ENCODE peak calls at places on chromosome 9, in eight cellular contexts. One of them, this sample, is unnamed.

GRCh38 chr9:34511160-34511513 is 11.7 kb downstream of the ENHO start:
- DNase-seq in right lobe of liver: peak
- DNase-seq in lung: no peak
- DNase-seq in Calu3: no peak
- DNase-seq in lower lobe of right lung: no peak
- DNase-seq in left ventricle myocardium inferior: no peak
- DNase-seq in cardiac fibroblast: no peak
- DNase-seq in HFF-Myc: peak
- DNase-seq in this sample: no peak

GRCh38 chr9:26210338-26210851 is 532.2 kb upstream of the TUSC1 start:
- DNase-seq in right lobe of liver: no peak
- DNase-seq in lung: no peak
- DNase-seq in Calu3: no peak
- DNase-seq in lower lobe of right lung: no peak
- DNase-seq in left ventricle myocardium inferior: no peak
- DNase-seq in cardiac fibroblast: no peak
- DNase-seq in HFF-Myc: no peak
- DNase-seq in this sample: no peak

GRCh38 chr9:86350006-86350755 is 4.0 kb downstream of the TUT7 start:
- DNase-seq in right lobe of liver: no peak
- DNase-seq in lung: no peak
- DNase-seq in Calu3: no peak
- DNase-seq in lower lobe of right lung: no peak
- DNase-seq in left ventricle myocardium inferior: no peak
- DNase-seq in cardiac fibroblast: no peak
- DNase-seq in HFF-Myc: no peak
- DNase-seq in this sample: no peak

GRCh38 chr9:23308114-23308513 is 517.9 kb downstream of the ELAVL2 start:
- DNase-seq in right lobe of liver: no peak
- DNase-seq in lung: no peak
- DNase-seq in Calu3: no peak
- DNase-seq in lower lobe of right lung: no peak
- DNase-seq in left ventricle myocardium inferior: no peak
- DNase-seq in cardiac fibroblast: no peak
- DNase-seq in HFF-Myc: no peak
- DNase-seq in this sample: no peak

GRCh38 chr9:69980041-69980440 is 63.6 kb upstream of the MAMDC2 start:
- DNase-seq in right lobe of liver: no peak
- DNase-seq in lung: no peak
- DNase-seq in Calu3: no peak
- DNase-seq in lower lobe of right lung: no peak
- DNase-seq in left ventricle myocardium inferior: no peak
- DNase-seq in cardiac fibroblast: no peak
- DNase-seq in HFF-Myc: no peak
- DNase-seq in this sample: no peak

GRCh38 chr9:98706651-98707103 is 2.1 kb downstream of the GABBR2 start:
- DNase-seq in right lobe of liver: no peak
- DNase-seq in lung: no peak
- DNase-seq in Calu3: peak
- DNase-seq in lower lobe of right lung: no peak
- DNase-seq in left ventricle myocardium inferior: no peak
- DNase-seq in cardiac fibroblast: peak
- DNase-seq in HFF-Myc: no peak
- DNase-seq in this sample: no peak

GRCh38 chr9:70480405-70480980 is 66.0 kb upstream of the KLF9 start:
- DNase-seq in right lobe of liver: peak
- DNase-seq in lung: peak
- DNase-seq in Calu3: peak
- DNase-seq in lower lobe of right lung: peak
- DNase-seq in left ventricle myocardium inferior: peak
- DNase-seq in cardiac fibroblast: peak
- DNase-seq in HFF-Myc: no peak
- DNase-seq in this sample: no peak

GRCh38 chr9:111795557-111795839 is 761 bp upstream of the SHOC1 start:
- DNase-seq in right lobe of liver: no peak
- DNase-seq in lung: no peak
- DNase-seq in Calu3: no peak
- DNase-seq in lower lobe of right lung: no peak
- DNase-seq in left ventricle myocardium inferior: no peak
- DNase-seq in cardiac fibroblast: no peak
- DNase-seq in HFF-Myc: no peak
- DNase-seq in this sample: no peak

GRCh38 chr9:108411632-108412031 is 444.2 kb downstream of the ACTL7B start:
- DNase-seq in right lobe of liver: no peak
- DNase-seq in lung: no peak
- DNase-seq in Calu3: no peak
- DNase-seq in lower lobe of right lung: no peak
- DNase-seq in left ventricle myocardium inferior: no peak
- DNase-seq in cardiac fibroblast: no peak
- DNase-seq in HFF-Myc: no peak
- DNase-seq in this sample: no peak

GRCh38 chr9:108412755-108413154 is 443.0 kb downstream of the ACTL7B start:
- DNase-seq in right lobe of liver: no peak
- DNase-seq in lung: no peak
- DNase-seq in Calu3: peak
- DNase-seq in lower lobe of right lung: no peak
- DNase-seq in left ventricle myocardium inferior: no peak
- DNase-seq in cardiac fibroblast: peak
- DNase-seq in HFF-Myc: peak
- DNase-seq in this sample: no peak

GRCh38 chr9:108410161-108410560 is 445.6 kb downstream of the ACTL7B start:
- DNase-seq in right lobe of liver: no peak
- DNase-seq in lung: no peak
- DNase-seq in Calu3: no peak
- DNase-seq in lower lobe of right lung: no peak
- DNase-seq in left ventricle myocardium inferior: no peak
- DNase-seq in cardiac fibroblast: no peak
- DNase-seq in HFF-Myc: no peak
- DNase-seq in this sample: no peak
- TF ChIP-seq CTCF in right lobe of liver: no peak
- TF ChIP-seq CTCF in lung: no peak
- TF ChIP-seq CTCF in Calu3: no peak
- TF ChIP-seq CTCF in lower lobe of right lung: no peak
- TF ChIP-seq CTCF in left ventricle myocardium inferior: no peak
- TF ChIP-seq CTCF in cardiac fibroblast: no peak
- TF ChIP-seq CTCF in HFF-Myc: no peak
- TF ChIP-seq CTCF in this sample: no peak

DNA sequence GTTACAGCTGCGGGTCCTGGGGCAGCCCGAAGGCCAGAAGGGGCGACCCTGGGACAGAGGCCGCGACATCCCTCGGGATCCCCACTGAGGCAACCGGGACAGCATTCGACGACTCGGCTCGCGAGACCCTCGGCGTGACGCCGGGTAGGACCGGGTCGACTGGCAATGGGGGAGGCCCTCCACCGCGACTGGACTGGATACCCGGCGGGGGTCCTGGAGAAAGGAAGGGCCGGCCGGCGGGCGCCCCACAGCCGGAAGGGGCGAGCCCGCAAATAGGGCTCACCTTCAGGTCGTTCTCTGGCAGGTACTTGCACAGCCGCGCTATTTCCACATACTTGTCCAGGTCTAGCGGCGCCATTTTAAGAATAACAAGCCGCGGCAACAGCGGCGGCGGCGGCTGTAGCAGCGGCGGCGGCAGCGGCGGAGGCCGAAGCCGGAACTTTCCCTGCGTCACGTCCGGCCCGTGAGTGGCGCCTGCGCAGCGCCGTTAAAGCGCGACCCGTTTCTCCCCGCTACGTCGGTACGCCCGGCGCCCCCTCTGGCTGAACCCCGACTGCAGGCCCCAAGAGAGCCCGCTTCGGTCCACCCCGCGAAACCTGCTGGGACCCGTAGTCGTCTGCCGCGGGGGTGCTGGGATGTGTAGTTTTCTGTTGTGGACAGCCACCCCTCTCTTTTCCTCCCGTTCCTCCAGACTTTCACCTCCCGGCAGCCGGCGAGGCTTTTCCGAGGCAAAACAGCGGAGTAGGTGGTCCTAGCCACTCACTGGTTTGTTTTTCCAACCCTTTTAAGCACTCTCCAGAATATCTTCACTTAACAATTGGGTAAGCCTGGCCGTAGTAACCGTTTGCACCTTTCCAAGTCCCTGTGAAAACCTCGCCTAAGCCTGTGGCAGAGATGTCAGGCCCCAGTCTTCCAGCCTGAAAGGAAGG is at the start of gene PPP6C:
- DNase-seq in right lobe of liver: peak
- DNase-seq in lung: peak
- DNase-seq in Calu3: peak
- DNase-seq in lower lobe of right lung: peak
- DNase-seq in left ventricle myocardium inferior: peak
- DNase-seq in cardiac fibroblast: peak
- DNase-seq in HFF-Myc: peak
- DNase-seq in this sample: peak
- TF ChIP-seq CTCF in right lobe of liver: peak
- TF ChIP-seq CTCF in lung: peak
- TF ChIP-seq CTCF in Calu3: no peak
- TF ChIP-seq CTCF in lower lobe of right lung: peak
- TF ChIP-seq CTCF in left ventricle myocardium inferior: peak
- TF ChIP-seq CTCF in cardiac fibroblast: peak
- TF ChIP-seq CTCF in HFF-Myc: peak
- TF ChIP-seq CTCF in this sample: peak

GRCh38 chr9:89010056-89010455 is 18.8 kb downstream of the S1PR3 start:
- DNase-seq in right lobe of liver: no peak
- DNase-seq in lung: no peak
- DNase-seq in Calu3: no peak
- DNase-seq in lower lobe of right lung: no peak
- DNase-seq in left ventricle myocardium inferior: no peak
- DNase-seq in cardiac fibroblast: no peak
- DNase-seq in HFF-Myc: no peak
- DNase-seq in this sample: no peak

GRCh38 chr9:89007568-89007967 is 16.3 kb downstream of the S1PR3 start:
- DNase-seq in right lobe of liver: no peak
- DNase-seq in lung: peak
- DNase-seq in Calu3: no peak
- DNase-seq in lower lobe of right lung: no peak
- DNase-seq in left ventricle myocardium inferior: no peak
- DNase-seq in cardiac fibroblast: no peak
- DNase-seq in HFF-Myc: no peak
- DNase-seq in this sample: no peak

GRCh38 chr9:89010526-89011089 is 19.3 kb downstream of the S1PR3 start:
- DNase-seq in right lobe of liver: no peak
- DNase-seq in lung: no peak
- DNase-seq in Calu3: no peak
- DNase-seq in lower lobe of right lung: no peak
- DNase-seq in left ventricle myocardium inferior: no peak
- DNase-seq in cardiac fibroblast: no peak
- DNase-seq in HFF-Myc: no peak
- DNase-seq in this sample: no peak

GRCh38 chr9:89008346-89009048 is 17.2 kb downstream of the S1PR3 start:
- DNase-seq in right lobe of liver: no peak
- DNase-seq in lung: peak
- DNase-seq in Calu3: no peak
- DNase-seq in lower lobe of right lung: no peak
- DNase-seq in left ventricle myocardium inferior: no peak
- DNase-seq in cardiac fibroblast: no peak
- DNase-seq in HFF-Myc: no peak
- DNase-seq in this sample: no peak

DNA sequence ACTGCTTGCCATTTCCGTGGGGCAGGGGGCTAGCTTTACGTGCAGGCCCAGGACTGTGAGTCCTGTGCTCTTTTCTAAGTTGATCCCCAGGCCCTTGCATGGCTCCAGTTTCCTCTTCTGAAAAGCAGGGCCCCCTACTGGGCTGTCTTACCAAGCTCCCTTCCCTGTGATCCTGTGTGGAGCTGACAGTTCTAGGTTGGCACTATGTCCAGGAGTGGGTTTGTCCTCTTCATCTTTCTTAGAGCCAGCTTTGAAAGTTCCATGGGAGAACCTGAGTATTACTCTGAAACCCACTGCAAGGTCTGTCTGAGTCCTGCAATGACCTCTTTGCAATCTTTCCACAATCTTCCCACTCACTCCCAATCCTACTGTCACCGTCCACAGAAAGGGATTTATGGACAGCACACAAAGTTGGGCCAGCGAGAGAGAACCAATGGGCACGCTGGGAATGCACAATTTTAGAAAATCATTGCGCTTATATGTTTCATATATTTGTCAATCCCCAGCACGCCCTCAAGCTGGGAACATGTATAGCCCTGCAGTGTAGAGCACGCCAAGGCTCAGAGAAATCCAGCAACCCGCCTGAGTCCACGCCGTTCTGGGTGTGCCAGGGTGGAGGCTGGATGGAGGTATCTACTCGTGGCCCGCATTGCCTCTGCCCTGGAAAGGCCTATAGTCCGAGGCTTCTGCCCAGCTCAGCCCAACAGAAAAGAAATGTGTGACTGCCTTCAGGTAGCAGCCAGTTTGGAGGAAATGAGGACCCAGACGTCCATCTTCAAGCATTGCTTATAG is 18.0 kb downstream of the S1PR3 start:
- DNase-seq in right lobe of liver: no peak
- DNase-seq in lung: peak
- DNase-seq in Calu3: no peak
- DNase-seq in lower lobe of right lung: no peak
- DNase-seq in left ventricle myocardium inferior: no peak
- DNase-seq in cardiac fibroblast: no peak
- DNase-seq in HFF-Myc: no peak
- DNase-seq in this sample: no peak
- TF ChIP-seq CTCF in right lobe of liver: no peak
- TF ChIP-seq CTCF in lung: no peak
- TF ChIP-seq CTCF in Calu3: no peak
- TF ChIP-seq CTCF in lower lobe of right lung: no peak
- TF ChIP-seq CTCF in left ventricle myocardium inferior: no peak
- TF ChIP-seq CTCF in cardiac fibroblast: peak
- TF ChIP-seq CTCF in HFF-Myc: peak
- TF ChIP-seq CTCF in this sample: peak

GRCh38 chr9:71816782-71817549 is 48.7 kb upstream of the CEMIP2 start:
- DNase-seq in right lobe of liver: no peak
- DNase-seq in lung: no peak
- DNase-seq in Calu3: peak
- DNase-seq in lower lobe of right lung: peak
- DNase-seq in left ventricle myocardium inferior: no peak
- DNase-seq in cardiac fibroblast: no peak
- DNase-seq in HFF-Myc: no peak
- DNase-seq in this sample: no peak

GRCh38 chr9:71819115-71819739 is 50.9 kb upstream of the CEMIP2 start:
- DNase-seq in right lobe of liver: no peak
- DNase-seq in lung: no peak
- DNase-seq in Calu3: peak
- DNase-seq in lower lobe of right lung: no peak
- DNase-seq in left ventricle myocardium inferior: no peak
- DNase-seq in cardiac fibroblast: peak
- DNase-seq in HFF-Myc: no peak
- DNase-seq in this sample: no peak

GRCh38 chr9:71814226-71814625 is 45.9 kb upstream of the CEMIP2 start:
- DNase-seq in right lobe of liver: no peak
- DNase-seq in lung: no peak
- DNase-seq in Calu3: no peak
- DNase-seq in lower lobe of right lung: no peak
- DNase-seq in left ventricle myocardium inferior: no peak
- DNase-seq in cardiac fibroblast: peak
- DNase-seq in HFF-Myc: no peak
- DNase-seq in this sample: no peak

GRCh38 chr9:71812385-71812784 is 44.1 kb upstream of the CEMIP2 start:
- DNase-seq in right lobe of liver: no peak
- DNase-seq in lung: no peak
- DNase-seq in Calu3: no peak
- DNase-seq in lower lobe of right lung: no peak
- DNase-seq in left ventricle myocardium inferior: peak
- DNase-seq in cardiac fibroblast: peak
- DNase-seq in HFF-Myc: no peak
- DNase-seq in this sample: no peak

DNA sequence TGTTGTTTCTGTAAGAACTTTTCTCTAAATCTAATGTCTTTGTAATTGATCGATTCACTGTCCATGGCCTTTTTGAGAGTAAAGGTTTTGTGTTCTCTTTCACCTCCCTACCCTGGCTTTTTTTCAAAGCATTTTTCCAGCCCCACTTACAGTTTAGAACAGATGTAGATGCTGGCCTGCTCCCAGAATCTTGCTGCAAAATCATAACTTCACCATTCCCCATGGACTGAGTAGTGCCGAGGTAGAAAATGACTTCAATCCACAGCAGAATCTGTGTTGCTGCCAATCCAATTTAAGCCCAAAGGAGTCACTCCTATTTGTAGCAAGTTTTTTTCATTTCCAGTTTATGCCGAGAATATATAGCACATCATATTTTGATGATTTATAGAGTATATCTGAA is 46.5 kb upstream of the CEMIP2 start:
- DNase-seq in right lobe of liver: no peak
- DNase-seq in lung: no peak
- DNase-seq in Calu3: no peak
- DNase-seq in lower lobe of right lung: no peak
- DNase-seq in left ventricle myocardium inferior: no peak
- DNase-seq in cardiac fibroblast: peak
- DNase-seq in HFF-Myc: no peak
- DNase-seq in this sample: no peak
- TF ChIP-seq CTCF in right lobe of liver: no peak
- TF ChIP-seq CTCF in lung: no peak
- TF ChIP-seq CTCF in Calu3: no peak
- TF ChIP-seq CTCF in lower lobe of right lung: no peak
- TF ChIP-seq CTCF in left ventricle myocardium inferior: no peak
- TF ChIP-seq CTCF in cardiac fibroblast: no peak
- TF ChIP-seq CTCF in HFF-Myc: no peak
- TF ChIP-seq CTCF in this sample: no peak

This sample was measured in epithelial cell of proximal tubule.